ENCODE peak calls at places on chromosomes 11 and 22, in ten cellular contexts. W, F, H, T, I, Y, U, C, K and D are unnamed samples.
A peak's percentile ranks its signal among the peaks of the same experiment; 100 is the strongest.

GRCh38 chr11:14506532-14506931 is 6.9 kb upstream of the COPB1 start:
- DNase-seq in W (no peak), F (no peak), H (no peak), T (no peak), I (peak; percentile 8), Y (no peak), U (no peak), C (no peak), K (no peak), D (no peak)

GRCh38 chr22:31496735-31497146 is 405 bp downstream of the SFI1 start:
- DNase-seq in W (peak; percentile 64), F (no peak), H (no peak), T (no peak), I (peak; percentile 14), Y (peak; percentile 43), U (no peak), C (no peak), K (no peak), D (no peak)

GRCh38 chr11:1573847-1574255 is 1.8 kb upstream of the DUSP8 start:
- DNase-seq in W (peak; percentile 81), F (no peak), H (no peak), T (no peak), I (no peak), Y (no peak), U (peak; percentile 71), C (peak; percentile 64), K (peak; percentile 87), D (no peak)

GRCh38 chr11:85884581-85885021 is 29.4 kb downstream of the CCDC83 start:
- DNase-seq in W (no peak), F (no peak), H (no peak), T (no peak), I (peak; percentile 7), Y (no peak), U (no peak), C (no peak), K (no peak), D (no peak)

GRCh38 chr11:67581469-67581868 is 2.1 kb upstream of the GSTP1 start:
- DNase-seq in W (peak; percentile 67), F (no peak), H (no peak), T (no peak), I (no peak), Y (no peak), U (peak; percentile 81), C (peak; percentile 48), K (peak; percentile 56), D (no peak)

GRCh38 chr22:23233746-23234408 is 53.6 kb downstream of the BCR start:
- DNase-seq in W (no peak), F (no peak), H (no peak), T (no peak), I (peak; percentile 69), Y (peak; percentile 65), U (no peak), C (no peak), K (no peak), D (no peak)

GRCh38 chr22:49323751-49324415 is 503.8 kb downstream of the BRD1 start:
- DNase-seq in W (peak; percentile 18), F (no peak), H (peak; percentile 69), T (no peak), I (no peak), Y (no peak), U (no peak), C (no peak), K (peak; percentile 14), D (no peak)

GRCh38 chr11:113998574-113998973 is 23.7 kb downstream of the HTR3A start:
- DNase-seq in W (no peak), F (no peak), H (no peak), T (no peak), I (no peak), Y (no peak), U (no peak), C (no peak), K (no peak), D (no peak)

GRCh38 chr22:36027960-36028645 is 521 bp downstream of the RBFOX2 start:
- DNase-seq in W (no peak), F (peak; percentile 46), H (no peak), T (peak; percentile 52), I (no peak), Y (peak; percentile 35), U (peak; percentile 31), C (no peak), K (no peak), D (no peak)

GRCh38 chr11:132610791-132611190 is 921.5 kb downstream of the OPCML start:
- DNase-seq in W (no peak), F (no peak), H (no peak), T (no peak), I (no peak), Y (no peak), U (no peak), C (no peak), K (no peak), D (no peak)

DNA sequence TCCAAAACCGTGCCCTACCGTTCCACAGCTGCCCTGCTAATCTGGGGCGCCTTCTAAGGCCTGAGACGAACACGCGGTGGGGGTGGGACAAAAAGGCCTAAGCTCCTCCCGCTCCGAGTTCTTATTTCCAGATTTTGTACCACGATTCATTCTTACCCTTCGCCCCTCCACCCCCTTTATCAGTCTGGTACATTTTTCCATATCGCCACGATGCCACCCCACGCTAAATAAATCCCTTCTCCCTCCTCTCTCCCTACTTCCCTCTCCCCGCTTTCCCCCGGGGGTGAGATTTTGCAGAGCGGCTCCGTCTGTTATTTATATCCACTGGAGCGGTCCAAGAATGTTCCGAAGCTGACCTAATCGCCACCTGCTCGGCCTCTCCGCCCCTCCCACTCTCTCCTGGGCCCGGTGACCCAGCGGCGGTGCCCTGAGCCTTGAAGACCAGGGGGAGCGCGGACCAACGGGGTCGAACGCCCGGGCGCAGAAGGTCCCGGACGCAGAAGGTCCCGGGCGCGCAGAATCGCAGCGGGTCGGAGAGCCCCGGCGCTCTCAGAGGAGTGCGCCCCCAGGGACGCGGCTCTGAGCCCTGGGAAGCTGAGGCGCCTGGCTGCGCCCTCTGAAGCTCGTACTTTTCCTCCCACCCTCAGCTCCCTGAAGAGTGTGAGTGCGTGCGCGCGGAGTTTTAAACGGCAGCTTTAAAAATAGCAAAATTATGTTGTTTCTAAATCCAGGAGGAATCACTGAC is 875 bp upstream of the PACSIN3 start:
- DNase-seq in W (peak; percentile 67), F (peak; percentile 49), H (no peak), T (peak; percentile 65), I (peak; percentile 43), Y (peak; percentile 87), U (no peak), C (peak; percentile 57), K (peak; percentile 59), D (peak; percentile 61)
- TF ChIP-seq CTCF in W (no peak), F (no peak), H (no peak), T (no peak), I (no peak), Y (no peak), U (no peak), C (no peak), K (no peak), D (peak; percentile 16)

GRCh38 chr11:82892611-82893169 is 7.5 kb downstream of the PRCP start:
- DNase-seq in W (no peak), F (no peak), H (no peak), T (no peak), I (no peak), Y (no peak), U (no peak), C (no peak), K (no peak), D (no peak)
- H3K27me3 ChIP-seq in W (no peaks in the 10 kb centered on the region), F (no peaks in the 10 kb centered on the region), H (no peaks in the 10 kb centered on the region), T (no peaks in the 10 kb centered on the region), I (no peaks in the 10 kb centered on the region), Y (no peaks in the 10 kb centered on the region), U (no peaks in the 10 kb centered on the region), C (no peaks in the 10 kb centered on the region), K (no peaks in the 10 kb centered on the region), D (no peaks in the 10 kb centered on the region)

GRCh38 chr11:64644348-64645242 is 53.6 kb downstream of the SLC22A12 start:
- DNase-seq in W (no peak), F (no peak), H (no peak), T (no peak), I (peak; percentile 21), Y (no peak), U (no peak), C (no peak), K (no peak), D (no peak)
- H3K4me1 ChIP-seq in W (no peaks in the 10 kb centered on the region), F (no peaks in the 10 kb centered on the region), H (peaks cover 16% of the 10 kb centered on the region), T (no peaks in the 10 kb centered on the region), I (no peaks in the 10 kb centered on the region), Y (peaks cover 5% of the 10 kb centered on the region), U (no peaks in the 10 kb centered on the region), C (no peaks in the 10 kb centered on the region), K (peaks cover 17% of the 10 kb centered on the region), D (no peaks in the 10 kb centered on the region)

DNA sequence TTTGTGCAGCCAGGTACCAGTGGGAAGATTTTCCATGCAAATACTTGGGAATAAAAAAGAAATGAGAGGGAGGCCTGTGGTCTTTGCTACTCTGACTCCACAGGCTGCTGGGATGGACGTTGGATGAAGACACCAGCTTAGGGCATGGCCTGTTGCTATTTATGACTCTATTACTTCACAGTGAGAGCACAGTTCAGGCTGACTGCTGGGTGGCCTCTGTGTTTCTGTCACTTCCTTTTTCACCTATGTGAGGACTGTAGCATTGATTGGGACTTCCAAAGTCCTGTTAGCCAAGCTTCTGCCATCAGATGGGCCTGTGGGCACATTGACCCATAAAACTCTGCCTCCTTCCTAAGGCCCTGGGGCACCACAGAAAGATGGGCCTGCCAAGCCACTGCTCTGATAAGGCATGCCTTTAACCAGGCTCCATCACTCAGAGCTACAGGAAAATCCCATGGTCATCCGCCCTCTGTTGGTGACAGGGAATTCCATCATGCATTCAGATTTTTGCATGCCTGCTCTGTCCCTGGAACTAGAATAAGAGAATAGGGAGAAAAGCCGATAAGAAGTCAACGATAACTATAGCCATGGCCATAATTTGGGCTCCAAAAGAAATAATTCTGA is 64.6 kb downstream of the KCNJ1 start:
- DNase-seq in W (no peak), F (peak; percentile 36), H (no peak), T (no peak), I (peak; percentile 58), Y (no peak), U (no peak), C (peak; percentile 15), K (peak; percentile 31), D (no peak)
- TF ChIP-seq CTCF in W (peak; percentile 25), F (peak; percentile 43), H (no peak), T (peak; percentile 19), I (peak; percentile 59), Y (peak; percentile 30), U (no peak), C (peak; percentile 57), K (no peak), D (peak; percentile 55)